ENCODE peak calls at places on chromosomes 6 and 20, in nine cellular contexts. O is OCI-LY7, Q is ascending aorta, N is heart left ventricle, J is pancreas, G is HepG2, F is GM12865, B is prostate gland, Y is brain microvascular endothelial cell. P is an unnamed sample.

GRCh38 chr20:49668181-49668877 is 45.3 kb downstream of the B4GALT5 start:
- DNase-seq in B (no peak), O (peak), Y (no peak), F (peak), G (no peak), N (peak), J (no peak), Q (peak), P (peak)

GRCh38 chr20:52127309-52127708 is 64.3 kb downstream of the ZFP64 start:
- DNase-seq in Q (no peak), B (no peak), F (no peak), N (no peak), J (no peak), Y (no peak), G (no peak), O (peak), P (no peak)

GRCh38 chr6:7042654-7043545 is 64.9 kb upstream of the RREB1 start:
- DNase-seq in F (no peak), G (peak), J (no peak), Q (no peak), Y (peak), B (no peak), O (no peak), N (no peak), P (no peak)

GRCh38 chr6:149093643-149094042 is 223.9 kb upstream of the TAB2 start:
- DNase-seq in Y (peak), Q (no peak), O (no peak), G (no peak), J (no peak), B (no peak), F (no peak), N (no peak), P (no peak)

GRCh38 chr6:152948150-152948768 is 34.6 kb downstream of the FBXO5 start:
- DNase-seq in G (peak), B (no peak), J (no peak), N (no peak), O (peak), F (peak), Y (peak), Q (no peak), P (peak)

GRCh38 chr20:19688031-19688806 is 69.8 kb upstream of the RIN2 start:
- DNase-seq in N (peak), Y (peak), J (peak), Q (peak), F (peak), G (peak), B (peak), O (no peak), P (no peak)

GRCh38 chr20:46642265-46642942 is 8.9 kb downstream of the SLC13A3 start:
- DNase-seq in O (no peak), Y (no peak), B (no peak), Q (no peak), F (no peak), G (no peak), N (no peak), J (no peak), P (no peak)

GRCh38 chr6:43231735-43232450 is 2.6 kb upstream of the DNPH1 start:
- DNase-seq in Y (no peak), Q (no peak), O (no peak), G (no peak), J (no peak), N (no peak), F (no peak), B (no peak), P (no peak)

GRCh38 chr6:41523957-41524633 is 22.1 kb upstream of the FOXP4 start:
- DNase-seq in F (no peak), J (no peak), B (no peak), Y (no peak), G (no peak), O (no peak), N (no peak), Q (no peak), P (no peak)

GRCh38 chr20:62606551-62607201 is 35.6 kb upstream of the SLCO4A1 start:
- DNase-seq in Y (no peak), B (no peak), F (no peak), J (peak), G (no peak), O (peak), Q (no peak), N (peak), P (no peak)

GRCh38 chr6:56866917-56867522 is 87.9 kb upstream of the BEND6 start:
- DNase-seq in N (no peak), F (no peak), G (no peak), J (no peak), Y (peak), Q (no peak), O (no peak), B (no peak), P (no peak)

GRCh38 chr6:22709804-22710203 is 140.4 kb downstream of the HDGFL1 start:
- DNase-seq in O (no peak), G (no peak), J (no peak), Y (no peak), N (no peak), Q (no peak), F (no peak), B (no peak), P (no peak)

GRCh38 chr6:84653027-84653551 is 111.3 kb downstream of the TBX18 start:
- DNase-seq in Y (no peak), G (no peak), J (no peak), Q (no peak), N (no peak), F (no peak), O (no peak), B (no peak), P (no peak)

GRCh38 chr6:147078106-147078505 is 126.1 kb upstream of the STXBP5 start:
- DNase-seq in G (no peak), J (peak), N (no peak), F (no peak), Q (no peak), Y (no peak), B (no peak), O (no peak), P (no peak)

GRCh38 chr6:42724825-42725224 is 2.4 kb upstream of the PRPH2 start:
- DNase-seq in Y (no peak), Q (no peak), N (no peak), G (no peak), B (no peak), O (no peak), F (no peak), J (no peak), P (no peak)

GRCh38 chr6:81614292-81614691 is 138.2 kb downstream of the TENT5A start:
- DNase-seq in B (no peak), O (no peak), J (no peak), N (no peak), Q (no peak), Y (peak), F (no peak), G (peak), P (no peak)

GRCh38 chr20:63073051-63073737 is 66.4 kb upstream of the BHLHE23 start:
- DNase-seq in B (no peak), N (peak), Q (peak), G (no peak), J (no peak), O (no peak), F (no peak), Y (no peak), P (no peak)

GRCh38 chr20:46330072-46330763 is 21.9 kb upstream of the CDH22 start:
- DNase-seq in N (no peak), B (peak), Q (no peak), J (peak), Y (no peak), G (no peak), O (no peak), F (no peak), P (no peak)

GRCh38 chr6:44310241-44310640 is 2.9 kb downstream of the AARS2 start:
- DNase-seq in N (no peak), B (no peak), G (no peak), O (no peak), Q (no peak), Y (no peak), F (no peak), J (no peak), P (no peak)

GRCh38 chr20:58308680-58309527 is 611 bp upstream of the RAB22A start:
- DNase-seq in Y (peak), N (peak), F (peak), G (no peak), O (peak), J (peak), Q (peak), B (peak), P (peak)

GRCh38 chr6:111358454-111358853 is 124.6 kb downstream of the REV3L start:
- DNase-seq in F (no peak), J (no peak), Y (no peak), N (no peak), O (no peak), B (no peak), G (no peak), Q (no peak), P (no peak)

GRCh38 chr6:132401120-132401940 is at the start of gene MOXD1:
- DNase-seq in J (peak), B (no peak), N (peak), Q (no peak), G (no peak), O (no peak), F (peak), Y (no peak), P (peak)

GRCh38 chr6:169224185-169224695 is 29.4 kb downstream of the THBS2 start:
- DNase-seq in N (no peak), G (peak), J (no peak), O (no peak), B (no peak), F (no peak), Y (peak), Q (no peak), P (no peak)

GRCh38 chr20:38935967-38936407 is 9.8 kb downstream of the FAM83D start:
- DNase-seq in J (no peak), Q (no peak), O (no peak), N (no peak), B (no peak), F (no peak), G (no peak), Y (no peak), P (no peak)

GRCh38 chr6:117558818-117559217 is 43.5 kb downstream of the GOPC start:
- DNase-seq in J (no peak), F (no peak), Y (no peak), G (no peak), N (no peak), Q (no peak), O (no peak), B (no peak), P (no peak)

GRCh38 chr6:107491791-107492674 is 2.1 kb downstream of the SOBP start:
- DNase-seq in F (no peak), Q (no peak), N (peak), O (no peak), J (no peak), Y (peak), G (peak), B (no peak), P (no peak)

GRCh38 chr20:53003420-53003819 is 31.3 kb downstream of the TSHZ2 start:
- DNase-seq in N (no peak), J (no peak), F (no peak), G (no peak), Q (no peak), O (no peak), Y (no peak), B (no peak), P (no peak)

GRCh38 chr6:16403831-16404230 is 165.4 kb downstream of the GMPR start:
- DNase-seq in N (no peak), G (no peak), B (no peak), Q (no peak), F (no peak), O (no peak), J (no peak), Y (no peak), P (no peak)
- TF ChIP-seq CTCF in N (peak), G (peak), B (no peak), Q (no peak), F (no peak), O (peak), J (no peak), Y (no peak), P (peak)

DNA sequence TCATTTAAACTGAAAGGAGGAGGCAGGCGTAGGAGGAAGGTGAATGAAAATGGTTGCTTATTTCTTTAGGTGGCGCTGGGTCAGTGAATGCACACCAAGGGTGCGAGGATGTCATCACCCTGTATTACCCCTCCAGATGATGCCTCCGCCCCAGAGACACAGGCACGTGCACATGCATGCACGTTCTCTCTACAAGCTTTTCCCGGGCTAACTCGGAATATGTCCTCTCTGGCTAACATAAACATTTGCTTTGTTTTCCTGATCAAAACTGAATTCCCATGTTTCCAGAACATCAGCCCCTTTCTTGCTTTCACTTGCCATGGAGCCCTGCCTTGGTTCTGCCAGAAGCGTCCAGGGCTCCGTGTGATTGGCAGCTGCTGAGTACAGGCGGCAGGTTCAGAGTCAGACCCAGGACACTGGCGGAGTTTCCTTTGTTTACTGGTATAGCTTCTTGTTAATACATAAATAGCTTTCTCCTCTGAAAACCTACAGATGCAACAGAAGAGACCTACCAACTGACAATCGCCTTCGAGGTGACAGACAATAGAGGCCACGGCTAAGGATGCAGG is 131.2 kb upstream of the RPS6KA2 start:
- DNase-seq in O (no peak), N (no peak), G (no peak), Q (no peak), B (no peak), F (no peak), Y (no peak), J (no peak), P (no peak)
- TF ChIP-seq CTCF in O (no peak), N (no peak), G (no peak), Q (no peak), B (no peak), F (no peak), Y (no peak), J (no peak), P (no peak)

DNA sequence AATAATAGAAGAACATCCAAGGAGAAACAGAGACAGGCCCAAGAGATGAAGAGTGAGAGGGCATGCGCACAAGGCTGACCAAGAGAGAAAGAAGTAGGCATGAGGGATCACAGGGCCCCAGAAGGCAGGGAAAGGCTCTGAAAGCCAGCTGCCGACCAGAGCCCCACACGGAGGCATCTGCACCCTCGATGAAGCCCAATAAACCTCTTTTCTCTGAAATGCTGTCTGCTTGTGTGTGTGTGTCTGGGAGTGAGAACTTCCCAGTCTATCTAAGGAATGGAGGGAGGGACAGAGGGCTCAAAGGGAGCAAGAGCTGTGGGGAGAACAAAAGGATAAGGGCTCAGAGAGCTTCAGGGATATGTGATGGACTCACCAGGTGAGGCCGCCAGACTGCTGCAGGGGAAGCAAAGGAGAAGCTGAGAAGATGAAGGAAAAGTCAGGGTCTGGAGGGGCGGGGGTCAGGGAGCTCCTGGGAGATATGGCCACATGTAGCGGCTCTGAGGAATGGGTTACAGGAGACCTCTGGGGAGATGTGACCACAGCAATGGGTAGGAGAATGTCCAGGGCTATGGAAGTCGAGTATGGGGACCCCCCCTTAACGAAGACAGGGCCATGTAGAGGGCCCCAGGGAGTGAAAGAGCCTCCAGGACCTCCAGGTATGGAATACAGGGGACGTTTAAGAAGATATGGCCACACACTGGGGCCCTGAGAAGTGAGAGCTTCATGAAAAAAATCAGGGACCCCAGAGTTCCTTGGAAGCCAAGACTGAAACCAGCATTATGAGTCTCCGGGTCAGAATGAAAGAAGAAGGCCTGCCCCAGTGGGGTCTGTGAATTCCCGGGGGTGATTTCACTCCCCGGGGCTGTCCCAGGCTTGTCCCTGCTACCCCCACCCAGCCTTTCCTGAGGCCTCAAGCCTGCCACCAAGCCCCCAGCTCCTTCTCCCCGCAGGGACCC is 981 bp upstream of the TNF start:
- DNase-seq in O (no peak), Q (no peak), J (no peak), F (peak), B (no peak), Y (no peak), G (no peak), N (no peak), P (no peak)
- TF ChIP-seq CTCF in O (peak), Q (no peak), J (no peak), F (no peak), B (no peak), Y (no peak), G (peak), N (no peak), P (peak)

DNA sequence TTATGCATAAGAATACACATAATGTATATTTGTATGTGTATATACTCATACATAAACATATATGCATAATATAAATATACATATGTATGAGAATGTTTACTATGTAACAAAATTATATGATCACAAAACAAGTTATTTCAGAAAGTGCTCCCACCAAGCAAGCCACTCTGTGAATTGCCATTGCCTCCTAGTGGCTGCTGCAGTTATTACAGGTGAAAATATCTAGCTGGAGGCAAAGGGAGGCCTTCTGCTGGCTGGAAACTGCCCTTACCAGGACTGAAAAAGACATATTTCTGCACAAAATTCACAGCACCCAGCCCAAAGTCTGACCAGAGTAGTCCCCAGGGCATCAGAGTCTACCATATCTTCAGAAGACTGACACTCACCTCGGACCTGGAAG is 14.4 kb upstream of the ADAM33 start:
- DNase-seq in B (no peak), F (peak), J (no peak), G (no peak), Y (no peak), O (no peak), Q (no peak), N (no peak), P (no peak)
- TF ChIP-seq CTCF in B (no peak), F (peak), J (no peak), G (peak), Y (peak), O (peak), Q (no peak), N (peak), P (peak)

GRCh38 chr6:27608916-27609883 is 136.3 kb upstream of the ZNF184 start:
- DNase-seq in J (peak), F (peak), Q (no peak), Y (peak), O (peak), N (no peak), G (peak), B (no peak), P (no peak)
- TF ChIP-seq CTCF in J (peak), F (peak), Q (no peak), Y (peak), O (peak), N (peak), G (peak), B (no peak), P (peak)

GRCh38 chr20:887137-887536 is 29.0 kb downstream of the ANGPT4 start:
- DNase-seq in B (no peak), N (no peak), Q (no peak), G (no peak), F (no peak), Y (no peak), O (no peak), J (no peak), P (no peak)
- TF ChIP-seq CTCF in B (no peak), N (no peak), Q (no peak), G (no peak), F (no peak), Y (no peak), O (peak), J (no peak), P (no peak)

GRCh38 chr20:1820137-1821074 is 74.8 kb upstream of the SIRPA start:
- DNase-seq in J (no peak), N (no peak), G (no peak), B (no peak), O (no peak), Y (peak), F (no peak), Q (peak), P (no peak)

GRCh38 chr20:1823421-1823892 is 71.8 kb upstream of the SIRPA start:
- DNase-seq in O (no peak), B (no peak), J (no peak), Y (no peak), Q (no peak), G (no peak), F (no peak), N (no peak), P (no peak)

GRCh38 chr20:1824177-1824576 is 71.0 kb upstream of the SIRPA start:
- DNase-seq in Y (no peak), J (no peak), O (no peak), F (no peak), N (no peak), B (no peak), Q (no peak), G (no peak), P (no peak)

GRCh38 chr20:1824834-1825233 is 70.4 kb upstream of the SIRPA start:
- DNase-seq in B (no peak), O (no peak), N (no peak), G (no peak), F (no peak), J (no peak), Y (no peak), Q (no peak), P (no peak)

DNA sequence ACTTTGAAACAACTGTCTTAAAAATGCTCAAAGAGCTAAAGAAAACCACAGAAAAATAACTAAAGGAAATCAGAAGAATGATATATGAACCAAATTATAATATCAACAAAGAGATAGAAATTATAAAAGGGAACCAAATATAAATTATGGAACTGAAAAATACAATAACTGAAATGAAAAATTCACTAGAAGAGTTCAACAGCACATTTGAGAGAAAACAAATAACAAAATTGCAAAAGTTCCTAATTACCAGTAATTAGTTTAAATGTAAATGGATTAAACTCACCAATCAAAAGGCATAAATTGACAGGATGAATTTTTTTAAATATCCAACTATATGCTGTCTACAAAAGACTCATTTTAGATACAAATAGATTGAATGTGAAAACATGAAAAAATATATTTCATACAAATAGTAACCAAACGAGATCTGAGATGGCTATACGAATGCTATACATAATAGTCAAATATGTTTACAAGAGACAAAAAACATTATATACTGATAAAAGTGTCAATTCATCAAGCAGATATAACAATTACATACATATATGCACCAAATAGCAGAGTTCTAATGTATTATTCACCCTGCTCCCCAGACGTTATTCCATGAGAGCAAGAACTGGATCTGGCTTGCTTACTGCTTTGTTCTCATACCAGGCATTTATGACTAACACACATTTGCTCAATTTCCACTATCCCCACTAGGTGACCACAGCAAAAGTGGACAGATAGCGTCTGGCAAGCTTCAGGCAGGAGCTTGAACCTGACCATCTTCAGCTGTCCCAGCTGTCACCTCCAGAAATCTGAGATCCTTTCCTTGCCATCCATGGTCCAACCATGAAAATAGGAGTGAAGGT is 72.4 kb upstream of the SIRPA start:
- DNase-seq in Y (peak), J (no peak), B (no peak), O (no peak), G (peak), F (no peak), Q (no peak), N (no peak), P (no peak)
- TF ChIP-seq CTCF in Y (peak), J (no peak), B (no peak), O (no peak), G (no peak), F (no peak), Q (no peak), N (no peak), P (no peak)